ENCODE peak calls at places on chromosomes 4 and X, in four cellular contexts. F is suprapubic skin, U is prostate gland, I is GM12878. X is an unnamed sample. For H3K4me1, the result is how much of the 10 kb centered on the place peaks cover.

GRCh38 chr4:1113311-1114009 is at the start of gene RNF212:
- DNase-seq in F (no peak), U (no peak), I (no peak), X (no peak)

GRCh38 chr4:24722026-24722568 is 73.3 kb upstream of the SOD3 start:
- DNase-seq in F (no peak), U (no peak), I (no peak), X (no peak)

GRCh38 chr4:79528241-79528706 is 120.2 kb upstream of the GK2 start:
- DNase-seq in F (no peak), U (no peak), I (no peak), X (peak)

GRCh38 chr4:165972747-165973146 is 99.7 kb downstream of the TLL1 start:
- DNase-seq in F (no peak), U (no peak), I (no peak), X (no peak)

GRCh38 chrX:17679820-17680219 is 57.5 kb upstream of the SCML1 start:
- DNase-seq in F (no peak), U (no peak), I (no peak), X (no peak)

GRCh38 chrX:98294310-98294709 is 1410.6 kb downstream of the RPA4 start:
- DNase-seq in F (no peak), U (no peak), I (no peak), X (no peak)

GRCh38 chr4:48085821-48086602 is 48.0 kb downstream of the TXK start:
- DNase-seq in F (no peak), U (no peak), I (no peak), X (no peak)

GRCh38 chr4:37762294-37763163 is 64.0 kb upstream of the PGM2 start:
- DNase-seq in F (no peak), U (no peak), I (no peak), X (no peak)

GRCh38 chr4:25795566-25796454 is 67.0 kb downstream of the SEL1L3 start:
- DNase-seq in F (no peak), U (no peak), I (no peak), X (no peak)

GRCh38 chr4:109009909-109010308 is 247.1 kb upstream of the ETNPPL start:
- DNase-seq in F (no peak), U (peak), I (no peak), X (no peak)

GRCh38 chr4:21765810-21766407 is 182.7 kb downstream of the KCNIP4 start:
- DNase-seq in F (no peak), U (peak), I (no peak), X (no peak)

GRCh38 chrX:66728818-66729271 is 90.0 kb upstream of the EDA2R start:
- DNase-seq in F (no peak), U (peak), I (no peak), X (peak)

GRCh38 chr4:575281-576141 is 584 bp downstream of the TMEM271 start:
- DNase-seq in F (no peak), U (no peak), I (no peak), X (peak)

GRCh38 chrX:107324493-107325310 is 118.3 kb downstream of the DNAAF6 start:
- DNase-seq in F (no peak), U (no peak), I (no peak), X (peak)
- H3K4me1 ChIP-seq in F (under half), U (under half), I (under half), X (under half)

GRCh38 chrX:147763131-147763530 is 148.6 kb upstream of the FMR1 start:
- DNase-seq in F (no peak), U (no peak), I (no peak), X (no peak)

GRCh38 chrX:147757750-147758149 is 154.0 kb upstream of the FMR1 start:
- DNase-seq in F (no peak), U (no peak), I (no peak), X (no peak)
- TF ChIP-seq POLR2AphosphoS5 in F (no peak), U (no peak), I (no peak), X (no peak)

GRCh38 chr4:10105920-10106319 is 10.7 kb downstream of the WDR1 start:
- DNase-seq in F (no peak), U (no peak), I (no peak), X (no peak)
- H3K4me1 ChIP-seq in F (half or more), U (under half), I (under half), X (under half)

DNA sequence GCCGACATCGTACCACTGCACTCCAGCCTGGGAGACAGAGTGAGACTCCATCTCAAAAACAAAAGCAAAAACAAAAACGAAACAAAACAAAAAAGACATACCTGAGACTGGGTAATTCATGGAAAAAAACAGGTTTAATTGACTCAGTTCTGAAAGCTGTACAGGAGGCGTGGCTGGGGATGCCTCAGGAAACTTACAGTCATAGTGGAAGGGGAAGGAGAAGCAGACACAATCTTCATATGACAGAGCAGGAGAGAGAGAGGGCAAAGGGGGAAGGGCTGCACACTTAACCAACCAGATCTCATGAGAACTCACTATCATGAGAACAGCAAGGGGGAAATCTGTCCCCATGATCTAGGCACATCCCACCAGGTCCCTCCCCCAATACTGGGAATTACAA is 229.6 kb downstream of the STK32B start:
- DNase-seq in F (no peak), U (no peak), I (peak), X (no peak)
- TF ChIP-seq POLR2AphosphoS5 in F (no peak), U (no peak), I (no peak), X (no peak)

GRCh38 chrX:154482786-154483185 is 3.6 kb downstream of the UBL4A start:
- DNase-seq in F (no peak), U (no peak), I (no peak), X (no peak)
- H3K4me1 ChIP-seq in F (under half), U (under half), I (under half), X (under half)

GRCh38 chr4:179071120-179071519 is 1628.9 kb upstream of the AGA start:
- DNase-seq in F (no peak), U (no peak), I (no peak), X (no peak)
- TF ChIP-seq POLR2AphosphoS5 in F (no peak), U (no peak), I (no peak), X (no peak)

GRCh38 chrX:68835468-68835867 is 6.6 kb downstream of the EFNB1 start:
- DNase-seq in F (peak), U (no peak), I (no peak), X (no peak)
- H3K4me1 ChIP-seq in F (under half), U (under half), I (under half), X (under half)